ENCODE peak calls at places on chromosome 6, in nine cellular contexts. O is mesothelial cell of epicardium; A is amniotic stem cell; K is A172; X is activated CD4-positive, CD25-positive, alpha-beta regulatory T cell treated with anti-CD3 and anti-CD28 coated beads, Interleukin-2, amount 50 U/mL, for 16 hours; P is hippocampal formation; V is GM12891; L is Daoy; H is CD4-positive, alpha-beta T cell. B is an unnamed sample.
A peak's percentile ranks its signal among the peaks of the same experiment; 100 is the strongest.

GRCh38 chr6:137008204-137008603 is 36.6 kb downstream of the IL20RA start:
- DNase-seq in O (no peak), A (no peak), K (no peak), X (no peak), P (no peak), V (no peak), L (no peak), H (no peak), B (no peak)

GRCh38 chr6:1016329-1017302 is 295.3 kb upstream of the FOXQ1 start:
- DNase-seq in O (no peak), A (no peak), K (no peak), X (no peak), P (no peak), V (no peak), L (no peak), H (no peak), B (no peak)

GRCh38 chr6:6781172-6781876 is 192.8 kb downstream of the LY86 start:
- DNase-seq in O (no peak), A (no peak), K (peak; percentile 90), X (no peak), P (no peak), V (no peak), L (peak; percentile 86), H (no peak), B (no peak)

GRCh38 chr6:149220882-149221773 is 96.4 kb upstream of the TAB2 start:
- DNase-seq in O (no peak), A (no peak), K (no peak), X (no peak), P (no peak), V (no peak), L (no peak), H (no peak), B (no peak)

GRCh38 chr6:42960243-42961019 is at the start of gene GNMT:
- DNase-seq in O (peak; percentile 45), A (no peak), K (no peak), X (no peak), P (no peak), V (no peak), L (peak; percentile 55), H (peak; percentile 4), B (no peak)

GRCh38 chr6:130107710-130108109 is 89.3 kb downstream of the L3MBTL3 start:
- DNase-seq in O (no peak), A (no peak), K (no peak), X (no peak), P (no peak), V (no peak), L (no peak), H (no peak), B (no peak)

GRCh38 chr6:4170297-4170696 is 34.9 kb upstream of the ECI2 start:
- DNase-seq in O (no peak), A (no peak), K (no peak), X (no peak), P (no peak), V (no peak), L (no peak), H (no peak), B (no peak)

GRCh38 chr6:11317885-11318771 is 85.7 kb upstream of the NEDD9 start:
- DNase-seq in O (no peak), A (peak; percentile 89), K (peak; percentile 94), X (peak; percentile 52), P (no peak), V (no peak), L (peak; percentile 94), H (peak; percentile 54), B (no peak)

GRCh38 chr6:106163966-106164877 is 78.1 kb downstream of the PRDM1 start:
- DNase-seq in O (no peak), A (no peak), K (no peak), X (peak; percentile 31), P (peak; percentile 42), V (no peak), L (peak; percentile 27), H (no peak), B (no peak)

GRCh38 chr6:168715643-168716481 is 274.9 kb downstream of the SMOC2 start:
- DNase-seq in O (no peak), A (no peak), K (no peak), X (no peak), P (no peak), V (no peak), L (no peak), H (no peak), B (no peak)

GRCh38 chr6:87705070-87705691 is 3.1 kb upstream of the AKIRIN2 start:
- DNase-seq in O (no peak), A (no peak), K (peak; percentile 54), X (peak; percentile 25), P (no peak), V (no peak), L (peak; percentile 55), H (no peak), B (no peak)

GRCh38 chr6:139882977-139883728 is 508.7 kb upstream of the CITED2 start:
- DNase-seq in O (no peak), A (no peak), K (peak; percentile 22), X (no peak), P (no peak), V (no peak), L (no peak), H (no peak), B (no peak)

GRCh38 chr6:31588871-31589650 is 3.0 kb downstream of the LST1 start:
- DNase-seq in O (no peak), A (no peak), K (no peak), X (no peak), P (no peak), V (no peak), L (no peak), H (no peak), B (no peak)

GRCh38 chr6:139395891-139396299 is 21.4 kb upstream of the CITED2 start:
- DNase-seq in O (no peak), A (no peak), K (no peak), X (no peak), P (no peak), V (no peak), L (no peak), H (no peak), B (no peak)

GRCh38 chr6:12748815-12749521 is 32.4 kb downstream of the PHACTR1 start:
- DNase-seq in O (no peak), A (no peak), K (no peak), X (no peak), P (no peak), V (no peak), L (peak; percentile 70), H (no peak), B (no peak)

GRCh38 chr6:47098570-47098993 is 56.5 kb upstream of the ADGRF1 start:
- DNase-seq in O (no peak), A (no peak), K (no peak), X (no peak), P (no peak), V (no peak), L (no peak), H (no peak), B (no peak)

GRCh38 chr6:159606786-159607185 is 86.3 kb downstream of the SOD2 start:
- DNase-seq in O (no peak), A (no peak), K (no peak), X (no peak), P (no peak), V (no peak), L (no peak), H (no peak), B (no peak)

GRCh38 chr6:33061987-33062386 is 11.5 kb downstream of the HLA-DPA1 start:
- DNase-seq in O (no peak), A (no peak), K (peak; percentile 74), X (no peak), P (no peak), V (peak; percentile 24), L (peak; percentile 54), H (no peak), B (no peak)

GRCh38 chr6:98924647-98925046 is 23.1 kb downstream of the FBXL4 start:
- DNase-seq in O (no peak), A (no peak), K (no peak), X (no peak), P (no peak), V (no peak), L (no peak), H (no peak), B (no peak)

GRCh38 chr6:135946674-135947073 is 95.2 kb downstream of the PDE7B start:
- DNase-seq in O (no peak), A (no peak), K (no peak), X (no peak), P (no peak), V (no peak), L (no peak), H (no peak), B (no peak)

GRCh38 chr6:33583591-33584155 is 3.6 kb upstream of the BAK1 start:
- DNase-seq in O (no peak), A (no peak), K (no peak), X (no peak), P (no peak), V (no peak), L (no peak), H (no peak), B (no peak)

GRCh38 chr6:37713529-37714119 is 15.9 kb upstream of the MDGA1 start:
- DNase-seq in O (no peak), A (no peak), K (no peak), X (no peak), P (no peak), V (no peak), L (peak; percentile 70), H (no peak), B (no peak)

GRCh38 chr6:52420668-52421358 is 671 bp downstream of the EFHC1 start:
- DNase-seq in O (no peak), A (no peak), K (peak; percentile 61), X (no peak), P (no peak), V (no peak), L (peak; percentile 81), H (no peak), B (no peak)

GRCh38 chr6:28525496-28526039 is at the start of gene GPX5:
- DNase-seq in O (no peak), A (no peak), K (peak; percentile 31), X (no peak), P (no peak), V (no peak), L (peak; percentile 74), H (no peak), B (no peak)

GRCh38 chr6:169141706-169142705 is 111.6 kb downstream of the THBS2 start:
- DNase-seq in O (no peak), A (no peak), K (no peak), X (no peak), P (peak; percentile 48), V (no peak), L (no peak), H (no peak), B (no peak)

GRCh38 chr6:163818719-163819118 is 404.2 kb downstream of the QKI start:
- DNase-seq in O (no peak), A (no peak), K (no peak), X (no peak), P (no peak), V (no peak), L (no peak), H (no peak), B (no peak)

B was measured in esophagus squamous epithelium.